ENCODE peak calls at places on chromosomes 11 and 22, in ten cellular contexts. One of them, this sample, is unnamed.

GRCh38 chr22:42711895-42712837 is 8.5 kb downstream of the A4GALT start:
- DNase-seq in ovary: no peak
- DNase-seq in astrocyte of the spinal cord: no peak
- DNase-seq in progenitor cell of endocrine pancreas: no peak
- DNase-seq in Calu3: no peak
- DNase-seq in tibial nerve: no peak
- DNase-seq in A549: no peak
- DNase-seq in foreskin fibroblast: no peak
- DNase-seq in nephron progenitor cell: no peak
- DNase-seq in upper lobe of right lung: no peak
- DNase-seq in this sample: no peak

GRCh38 chr22:20094158-20094807 is 14.2 kb downstream of the DGCR8 start:
- DNase-seq in progenitor cell of endocrine pancreas: no peak
- DNase-seq in astrocyte of the spinal cord: no peak
- DNase-seq in Calu3: no peak
- DNase-seq in foreskin fibroblast: no peak
- DNase-seq in nephron progenitor cell: no peak
- DNase-seq in tibial nerve: no peak
- DNase-seq in A549: no peak
- DNase-seq in ovary: no peak
- DNase-seq in upper lobe of right lung: peak; percentile 46
- DNase-seq in this sample: no peak

GRCh38 chr22:44080936-44081853 is 57.1 kb downstream of the PARVB start:
- DNase-seq in A549: peak; percentile 54
- DNase-seq in Calu3: peak; percentile 75
- DNase-seq in ovary: peak; percentile 77
- DNase-seq in nephron progenitor cell: peak; percentile 81
- DNase-seq in foreskin fibroblast: peak; percentile 56
- DNase-seq in tibial nerve: peak; percentile 61
- DNase-seq in astrocyte of the spinal cord: peak; percentile 66
- DNase-seq in upper lobe of right lung: peak; percentile 80
- DNase-seq in progenitor cell of endocrine pancreas: peak; percentile 59
- DNase-seq in this sample: peak; percentile 90

GRCh38 chr22:28718044-28718443 is 23.6 kb downstream of the CHEK2 start:
- DNase-seq in tibial nerve: no peak
- DNase-seq in Calu3: no peak
- DNase-seq in nephron progenitor cell: no peak
- DNase-seq in foreskin fibroblast: no peak
- DNase-seq in progenitor cell of endocrine pancreas: no peak
- DNase-seq in A549: no peak
- DNase-seq in astrocyte of the spinal cord: no peak
- DNase-seq in upper lobe of right lung: no peak
- DNase-seq in ovary: no peak
- DNase-seq in this sample: no peak

GRCh38 chr22:37352481-37352880 is 70.2 kb downstream of the CYTH4 start:
- DNase-seq in astrocyte of the spinal cord: no peak
- DNase-seq in A549: no peak
- DNase-seq in tibial nerve: no peak
- DNase-seq in Calu3: no peak
- DNase-seq in nephron progenitor cell: no peak
- DNase-seq in upper lobe of right lung: no peak
- DNase-seq in foreskin fibroblast: no peak
- DNase-seq in progenitor cell of endocrine pancreas: no peak
- DNase-seq in ovary: no peak
- DNase-seq in this sample: no peak

GRCh38 chr11:62400760-62401159 is 18.1 kb upstream of the SCGB1A1 start:
- DNase-seq in nephron progenitor cell: no peak
- DNase-seq in Calu3: no peak
- DNase-seq in upper lobe of right lung: peak; percentile 72
- DNase-seq in tibial nerve: peak; percentile 85
- DNase-seq in A549: no peak
- DNase-seq in astrocyte of the spinal cord: peak; percentile 90
- DNase-seq in foreskin fibroblast: peak; percentile 84
- DNase-seq in ovary: peak; percentile 90
- DNase-seq in progenitor cell of endocrine pancreas: no peak
- DNase-seq in this sample: no peak

GRCh38 chr11:82995754-82996398 is 75.8 kb downstream of the RAB30 start:
- DNase-seq in progenitor cell of endocrine pancreas: no peak
- DNase-seq in foreskin fibroblast: peak; percentile 24
- DNase-seq in upper lobe of right lung: no peak
- DNase-seq in A549: no peak
- DNase-seq in nephron progenitor cell: no peak
- DNase-seq in tibial nerve: no peak
- DNase-seq in Calu3: no peak
- DNase-seq in ovary: no peak
- DNase-seq in astrocyte of the spinal cord: peak; percentile 49
- DNase-seq in this sample: no peak

GRCh38 chr11:123103326-123103980 is 41.5 kb upstream of the HSPA8 start:
- DNase-seq in Calu3: peak; percentile 20
- DNase-seq in ovary: peak; percentile 60
- DNase-seq in foreskin fibroblast: peak; percentile 65
- DNase-seq in upper lobe of right lung: no peak
- DNase-seq in A549: peak; percentile 59
- DNase-seq in nephron progenitor cell: no peak
- DNase-seq in tibial nerve: peak; percentile 23
- DNase-seq in astrocyte of the spinal cord: peak; percentile 81
- DNase-seq in progenitor cell of endocrine pancreas: no peak
- DNase-seq in this sample: no peak

GRCh38 chr11:94583213-94583884 is 16.2 kb downstream of the PIWIL4 start:
- DNase-seq in foreskin fibroblast: no peak
- DNase-seq in tibial nerve: no peak
- DNase-seq in A549: no peak
- DNase-seq in ovary: no peak
- DNase-seq in nephron progenitor cell: no peak
- DNase-seq in upper lobe of right lung: no peak
- DNase-seq in progenitor cell of endocrine pancreas: no peak
- DNase-seq in Calu3: no peak
- DNase-seq in astrocyte of the spinal cord: no peak
- DNase-seq in this sample: no peak

GRCh38 chr11:94581926-94582325 is 14.8 kb downstream of the PIWIL4 start:
- DNase-seq in astrocyte of the spinal cord: no peak
- DNase-seq in Calu3: no peak
- DNase-seq in nephron progenitor cell: no peak
- DNase-seq in A549: no peak
- DNase-seq in ovary: no peak
- DNase-seq in tibial nerve: no peak
- DNase-seq in foreskin fibroblast: no peak
- DNase-seq in upper lobe of right lung: no peak
- DNase-seq in progenitor cell of endocrine pancreas: no peak
- DNase-seq in this sample: no peak

GRCh38 chr11:94585375-94585774 is 18.2 kb downstream of the PIWIL4 start:
- DNase-seq in ovary: no peak
- DNase-seq in A549: no peak
- DNase-seq in Calu3: no peak
- DNase-seq in foreskin fibroblast: no peak
- DNase-seq in nephron progenitor cell: no peak
- DNase-seq in upper lobe of right lung: no peak
- DNase-seq in tibial nerve: no peak
- DNase-seq in astrocyte of the spinal cord: no peak
- DNase-seq in progenitor cell of endocrine pancreas: no peak
- DNase-seq in this sample: no peak

GRCh38 chr11:94586546-94586945 is 19.4 kb downstream of the PIWIL4 start:
- DNase-seq in tibial nerve: no peak
- DNase-seq in astrocyte of the spinal cord: no peak
- DNase-seq in ovary: no peak
- DNase-seq in upper lobe of right lung: no peak
- DNase-seq in A549: no peak
- DNase-seq in foreskin fibroblast: no peak
- DNase-seq in Calu3: no peak
- DNase-seq in nephron progenitor cell: no peak
- DNase-seq in progenitor cell of endocrine pancreas: no peak
- DNase-seq in this sample: no peak

DNA sequence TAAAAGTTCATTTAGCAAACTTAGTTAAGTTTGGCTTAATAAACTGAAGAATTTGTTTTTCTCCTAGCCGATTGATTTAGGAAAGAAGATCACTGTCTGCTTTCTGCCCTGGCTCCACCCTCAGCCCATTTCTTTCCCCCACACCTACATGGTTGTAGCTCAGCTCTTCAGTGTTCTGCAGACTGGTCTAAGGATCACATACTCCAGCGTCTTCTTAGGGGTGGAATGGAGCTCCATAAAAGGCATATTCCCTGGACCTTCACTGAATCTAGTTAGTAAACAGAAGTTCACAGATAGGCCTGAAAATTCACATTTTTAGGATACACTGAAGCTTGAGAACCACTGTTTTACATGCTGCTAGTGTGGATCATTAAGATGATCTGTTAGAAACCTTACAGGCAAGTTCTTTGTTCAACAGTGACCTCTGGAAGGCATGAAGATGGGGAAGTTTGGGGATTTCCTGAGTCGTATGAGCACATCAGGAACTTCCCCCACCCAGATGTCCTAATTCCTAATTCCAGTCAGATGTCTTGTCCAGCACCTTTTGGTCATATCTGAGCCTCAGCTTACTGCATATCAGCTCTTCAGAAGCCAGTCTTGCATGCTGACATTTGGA is 16.8 kb downstream of the PIWIL4 start:
- DNase-seq in progenitor cell of endocrine pancreas: no peak
- DNase-seq in ovary: no peak
- DNase-seq in upper lobe of right lung: no peak
- DNase-seq in foreskin fibroblast: no peak
- DNase-seq in Calu3: no peak
- DNase-seq in nephron progenitor cell: no peak
- DNase-seq in astrocyte of the spinal cord: no peak
- DNase-seq in tibial nerve: no peak
- DNase-seq in A549: no peak
- DNase-seq in this sample: no peak
- TF ChIP-seq CTCF in progenitor cell of endocrine pancreas: no peak
- TF ChIP-seq CTCF in ovary: no peak
- TF ChIP-seq CTCF in upper lobe of right lung: no peak
- TF ChIP-seq CTCF in foreskin fibroblast: no peak
- TF ChIP-seq CTCF in Calu3: no peak
- TF ChIP-seq CTCF in nephron progenitor cell: no peak
- TF ChIP-seq CTCF in astrocyte of the spinal cord: no peak
- TF ChIP-seq CTCF in tibial nerve: no peak
- TF ChIP-seq CTCF in A549: no peak
- TF ChIP-seq CTCF in this sample: no peak

DNA sequence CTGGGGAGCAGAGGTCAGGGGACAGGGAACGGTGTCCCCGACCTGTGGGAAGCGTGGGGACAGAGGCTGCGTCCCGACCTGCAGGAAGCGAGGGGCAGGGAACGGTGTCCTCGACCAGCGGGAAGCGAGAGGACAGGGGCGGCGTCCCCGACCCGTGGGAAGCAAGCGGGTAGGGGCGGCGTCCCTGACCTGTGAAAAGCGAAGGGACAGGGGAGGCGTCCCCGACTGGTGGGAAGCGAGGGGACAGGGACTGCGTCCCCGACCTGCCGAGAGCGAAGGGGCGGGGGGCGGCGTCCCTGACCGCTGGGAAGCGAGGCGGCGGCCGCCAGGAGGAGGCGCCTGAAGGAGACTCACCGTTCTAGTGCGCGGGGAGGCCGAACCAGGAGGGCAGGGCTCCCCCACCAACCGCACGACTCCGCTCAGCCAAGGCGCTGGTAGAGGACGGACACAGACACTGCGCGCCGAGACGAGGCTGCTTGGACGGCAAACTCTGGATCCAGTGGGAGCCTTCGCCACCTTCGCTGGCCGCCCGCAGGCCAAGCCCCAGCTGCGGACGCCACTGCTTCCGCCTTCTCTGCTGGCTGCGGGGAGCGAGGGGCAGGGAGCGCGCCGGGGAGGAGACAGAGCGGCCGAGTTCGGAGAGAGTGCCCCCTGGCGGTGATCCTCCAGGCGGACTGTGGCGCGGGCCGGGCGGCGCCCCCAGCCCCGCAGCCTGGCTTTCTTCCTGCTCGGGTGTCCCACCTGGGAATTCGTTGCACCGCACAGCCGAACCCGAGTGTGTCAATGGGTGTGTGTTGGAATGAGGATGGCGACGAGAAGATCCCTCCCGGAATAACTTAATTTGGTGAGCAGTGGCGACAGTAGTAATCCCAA is at the start of gene TRAF6:
- DNase-seq in astrocyte of the spinal cord: peak; percentile 86
- DNase-seq in Calu3: peak; percentile 95
- DNase-seq in ovary: peak; percentile 84
- DNase-seq in foreskin fibroblast: peak; percentile 75
- DNase-seq in tibial nerve: peak; percentile 79
- DNase-seq in A549: peak; percentile 90
- DNase-seq in progenitor cell of endocrine pancreas: peak; percentile 88
- DNase-seq in nephron progenitor cell: peak; percentile 97
- DNase-seq in upper lobe of right lung: peak; percentile 96
- DNase-seq in this sample: peak; percentile 96
- TF ChIP-seq CTCF in astrocyte of the spinal cord: peak; percentile 83
- TF ChIP-seq CTCF in Calu3: peak; percentile 93
- TF ChIP-seq CTCF in ovary: peak; percentile 84
- TF ChIP-seq CTCF in foreskin fibroblast: peak; percentile 81
- TF ChIP-seq CTCF in tibial nerve: peak; percentile 95
- TF ChIP-seq CTCF in A549: peak; percentile 83
- TF ChIP-seq CTCF in progenitor cell of endocrine pancreas: peak; percentile 94
- TF ChIP-seq CTCF in nephron progenitor cell: peak; percentile 90
- TF ChIP-seq CTCF in upper lobe of right lung: peak; percentile 93
- TF ChIP-seq CTCF in this sample: peak; percentile 94

GRCh38 chr22:41526226-41526531 is 18.1 kb downstream of the POLR3H start:
- DNase-seq in ovary: no peak
- DNase-seq in upper lobe of right lung: no peak
- DNase-seq in progenitor cell of endocrine pancreas: no peak
- DNase-seq in astrocyte of the spinal cord: no peak
- DNase-seq in foreskin fibroblast: no peak
- DNase-seq in Calu3: no peak
- DNase-seq in tibial nerve: no peak
- DNase-seq in A549: no peak
- DNase-seq in nephron progenitor cell: no peak
- DNase-seq in this sample: no peak

GRCh38 chr22:41524283-41524682 is 20.0 kb downstream of the POLR3H start:
- DNase-seq in tibial nerve: peak; percentile 66
- DNase-seq in upper lobe of right lung: peak; percentile 85
- DNase-seq in Calu3: no peak
- DNase-seq in ovary: peak; percentile 86
- DNase-seq in nephron progenitor cell: no peak
- DNase-seq in A549: no peak
- DNase-seq in foreskin fibroblast: no peak
- DNase-seq in progenitor cell of endocrine pancreas: no peak
- DNase-seq in astrocyte of the spinal cord: no peak
- DNase-seq in this sample: no peak

GRCh38 chr22:41523464-41524221 is 20.6 kb downstream of the POLR3H start:
- DNase-seq in nephron progenitor cell: no peak
- DNase-seq in foreskin fibroblast: peak; percentile 37
- DNase-seq in A549: no peak
- DNase-seq in Calu3: no peak
- DNase-seq in upper lobe of right lung: no peak
- DNase-seq in tibial nerve: no peak
- DNase-seq in astrocyte of the spinal cord: peak; percentile 43
- DNase-seq in ovary: peak; percentile 59
- DNase-seq in progenitor cell of endocrine pancreas: no peak
- DNase-seq in this sample: no peak

GRCh38 chr22:41525450-41526225 is 18.6 kb downstream of the POLR3H start:
- DNase-seq in nephron progenitor cell: no peak
- DNase-seq in progenitor cell of endocrine pancreas: no peak
- DNase-seq in astrocyte of the spinal cord: no peak
- DNase-seq in tibial nerve: no peak
- DNase-seq in ovary: no peak
- DNase-seq in upper lobe of right lung: no peak
- DNase-seq in foreskin fibroblast: no peak
- DNase-seq in A549: no peak
- DNase-seq in Calu3: no peak
- DNase-seq in this sample: no peak

GRCh38 chr22:41524809-41525449 is 19.3 kb downstream of the POLR3H start:
- DNase-seq in upper lobe of right lung: no peak
- DNase-seq in ovary: peak; percentile 54
- DNase-seq in foreskin fibroblast: no peak
- DNase-seq in nephron progenitor cell: no peak
- DNase-seq in astrocyte of the spinal cord: no peak
- DNase-seq in tibial nerve: no peak
- DNase-seq in Calu3: no peak
- DNase-seq in progenitor cell of endocrine pancreas: no peak
- DNase-seq in A549: no peak
- DNase-seq in this sample: no peak
- TF ChIP-seq CTCF in upper lobe of right lung: peak; percentile 4
- TF ChIP-seq CTCF in ovary: no peak
- TF ChIP-seq CTCF in foreskin fibroblast: no peak
- TF ChIP-seq CTCF in nephron progenitor cell: no peak
- TF ChIP-seq CTCF in astrocyte of the spinal cord: no peak
- TF ChIP-seq CTCF in tibial nerve: no peak
- TF ChIP-seq CTCF in Calu3: no peak
- TF ChIP-seq CTCF in progenitor cell of endocrine pancreas: no peak
- TF ChIP-seq CTCF in A549: no peak
- TF ChIP-seq CTCF in this sample: no peak

DNA sequence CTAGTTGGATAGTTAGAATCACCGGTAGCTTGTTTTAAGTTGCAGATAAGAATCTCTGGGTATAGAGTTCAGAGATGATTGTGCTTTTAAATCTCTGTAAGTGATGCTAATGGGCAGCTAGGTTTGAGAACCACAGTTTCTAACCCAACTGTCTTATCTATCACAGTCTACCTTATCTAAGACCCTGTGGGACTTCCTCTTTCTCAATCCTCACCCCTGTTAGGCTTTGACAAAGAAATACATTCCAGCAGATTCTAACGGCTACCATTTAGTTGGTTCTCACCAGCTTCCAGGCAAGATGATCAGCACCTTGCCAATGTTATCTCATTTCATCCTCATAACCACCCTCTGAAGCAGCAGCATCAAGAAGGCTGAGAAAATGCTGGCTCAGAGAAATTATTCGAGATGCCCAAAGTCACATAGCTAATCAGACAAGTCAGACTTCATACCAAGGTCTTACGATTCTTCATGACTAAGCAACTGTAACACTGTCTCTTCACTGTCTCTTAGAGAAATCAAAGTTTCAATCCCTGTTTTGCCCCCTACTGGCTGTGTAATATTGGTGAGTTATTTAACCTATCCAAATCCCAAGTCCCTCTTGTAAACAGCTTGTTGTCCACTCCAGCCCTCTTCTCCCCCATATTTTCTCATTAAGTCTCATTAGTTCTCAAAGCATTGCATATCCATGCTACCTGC is 192.4 kb upstream of the API5 start:
- DNase-seq in ovary: no peak
- DNase-seq in tibial nerve: no peak
- DNase-seq in upper lobe of right lung: no peak
- DNase-seq in progenitor cell of endocrine pancreas: no peak
- DNase-seq in astrocyte of the spinal cord: no peak
- DNase-seq in Calu3: no peak
- DNase-seq in A549: peak; percentile 7
- DNase-seq in foreskin fibroblast: no peak
- DNase-seq in nephron progenitor cell: no peak
- DNase-seq in this sample: no peak
- TF ChIP-seq CTCF in ovary: no peak
- TF ChIP-seq CTCF in tibial nerve: no peak
- TF ChIP-seq CTCF in upper lobe of right lung: no peak
- TF ChIP-seq CTCF in progenitor cell of endocrine pancreas: no peak
- TF ChIP-seq CTCF in astrocyte of the spinal cord: no peak
- TF ChIP-seq CTCF in Calu3: no peak
- TF ChIP-seq CTCF in A549: no peak
- TF ChIP-seq CTCF in foreskin fibroblast: no peak
- TF ChIP-seq CTCF in nephron progenitor cell: no peak
- TF ChIP-seq CTCF in this sample: no peak